ENCODE peak calls at places on chromosomes 3 and 15, in five cellular contexts. N is GM23338, H is fibroblast of lung, A is BE2C, I is mucosa of descending colon. K is an unnamed sample. For H3K36me3, the result is how much of the 10 kb centered on the place peaks cover.

GRCh38 chr15:100759698-100760356 is 119.8 kb upstream of the ALDH1A3 start:
- DNase-seq in N (no peak), H (peak), A (no peak), I (no peak), K (peak)

GRCh38 chr3:43970351-43970750 is 271.3 kb upstream of the TOPAZ1 start:
- DNase-seq in N (no peak), H (no peak), A (no peak), I (no peak), K (no peak)

GRCh38 chr15:89197503-89197971 is 23.8 kb downstream of the RLBP1 start:
- DNase-seq in N (peak), H (no peak), A (peak), I (peak), K (no peak)

GRCh38 chr3:124774305-124774673 is 44.0 kb downstream of the UMPS start:
- DNase-seq in N (peak), H (peak), A (no peak), I (no peak), K (no peak)

GRCh38 chr3:4568831-4569230 is 75.7 kb downstream of the ITPR1 start:
- DNase-seq in N (peak), H (no peak), A (no peak), I (no peak), K (no peak)

GRCh38 chr3:115862099-115862498 is 238.8 kb downstream of the GAP43 start:
- DNase-seq in N (no peak), H (no peak), A (no peak), I (no peak), K (no peak)

GRCh38 chr15:48021336-48022086 is 99.3 kb upstream of the SLC24A5 start:
- DNase-seq in N (no peak), H (peak), A (no peak), I (no peak), K (no peak)

GRCh38 chr15:58070801-58071418 is 5.4 kb upstream of the ALDH1A2 start:
- DNase-seq in N (peak), H (peak), A (peak), I (peak), K (no peak)

GRCh38 chr3:123799544-123800351 is 84.4 kb downstream of the MYLK start:
- DNase-seq in N (no peak), H (peak), A (no peak), I (peak), K (no peak)

GRCh38 chr15:101165905-101166471 is 85.9 kb downstream of the CHSY1 start:
- DNase-seq in N (no peak), H (no peak), A (no peak), I (no peak), K (no peak)

GRCh38 chr3:150238043-150238802 is 169.9 kb upstream of the TSC22D2 start:
- DNase-seq in N (no peak), H (peak), A (no peak), I (no peak), K (no peak)

GRCh38 chr15:92079047-92079446 is 225.5 kb downstream of the SLCO3A1 start:
- DNase-seq in N (peak), H (no peak), A (peak), I (no peak), K (no peak)

GRCh38 chr15:61256231-61256630 is 27.1 kb upstream of the RORA start:
- DNase-seq in N (no peak), H (no peak), A (no peak), I (no peak), K (no peak)

GRCh38 chr3:31532587-31533168 is at the start of gene STT3B:
- DNase-seq in N (peak), H (peak), A (no peak), I (peak), K (no peak)
- TF ChIP-seq CTCF in N (no peak), H (no peak), A (no peak), I (no peak), K (no peak)

GRCh38 chr3:178198329-178198728 is 337.9 kb upstream of the KCNMB2 start:
- DNase-seq in N (no peak), H (peak), A (no peak), I (no peak), K (peak)

GRCh38 chr3:178195824-178196223 is 340.4 kb upstream of the KCNMB2 start:
- DNase-seq in N (no peak), H (peak), A (no peak), I (no peak), K (peak)

GRCh38 chr3:178189854-178190253 is 346.4 kb upstream of the KCNMB2 start:
- DNase-seq in N (peak), H (no peak), A (no peak), I (no peak), K (no peak)

GRCh38 chr3:178193846-178194245 is 342.4 kb upstream of the KCNMB2 start:
- DNase-seq in N (no peak), H (no peak), A (no peak), I (no peak), K (no peak)

GRCh38 chr3:178194547-178194946 is 341.7 kb upstream of the KCNMB2 start:
- DNase-seq in N (no peak), H (peak), A (no peak), I (no peak), K (no peak)
- H3K4me3 ChIP-seq in N (no peak), H (no peak), A (no peak), I (no peak), K (no peak)

DNA sequence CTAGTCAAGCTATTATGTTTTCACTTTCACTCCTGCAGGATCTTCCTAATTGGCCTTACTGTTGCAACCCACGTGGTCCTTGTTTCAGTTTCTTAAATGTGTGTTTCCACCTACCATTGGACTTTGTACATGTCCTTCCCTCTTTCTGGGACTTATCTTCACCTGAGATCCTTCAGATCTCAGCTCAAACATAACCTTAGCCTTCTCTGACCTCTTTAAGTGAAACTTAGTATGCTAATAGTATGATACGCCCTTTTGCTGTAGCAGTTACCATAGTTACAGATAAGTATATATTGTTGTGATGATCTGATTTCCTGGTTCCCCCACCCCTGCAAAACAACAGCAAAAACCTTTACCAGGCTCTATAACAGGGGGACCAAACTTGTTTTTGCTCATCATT is 35.2 kb downstream of the U2SURP start:
- DNase-seq in N (no peak), H (no peak), A (no peak), I (no peak), K (no peak)
- H3K36me3 ChIP-seq in N (half or more), H (under half), A (half or more), I (under half), K (under half)

DNA sequence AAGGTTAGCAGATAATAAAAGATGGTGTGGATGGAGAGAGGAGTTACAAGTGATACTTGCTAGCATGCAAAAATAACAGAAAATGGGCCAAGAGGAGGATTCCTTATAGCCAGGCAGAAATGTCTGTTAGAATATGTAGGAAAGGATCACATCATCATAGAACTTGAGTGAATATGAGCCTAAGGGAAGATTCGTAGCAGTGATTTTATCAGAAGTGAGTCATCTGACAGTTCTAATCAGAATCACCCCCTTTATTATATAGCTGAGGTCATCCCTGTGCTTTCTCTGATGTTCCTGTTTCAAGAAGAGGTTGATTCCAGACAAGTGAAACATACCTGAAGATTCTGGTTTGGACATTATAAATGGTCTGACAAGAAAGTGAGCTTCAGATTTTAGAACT is 22.9 kb downstream of the EXOG start:
- DNase-seq in N (no peak), H (peak), A (no peak), I (no peak), K (peak)
- TF ChIP-seq CTCF in N (no peak), H (no peak), A (no peak), I (no peak), K (no peak)

GRCh38 chr3:11248596-11248995 is 23.6 kb upstream of the ATG7 start:
- DNase-seq in N (no peak), H (peak), A (no peak), I (no peak), K (no peak)

GRCh38 chr3:11254876-11255275 is 17.3 kb upstream of the ATG7 start:
- DNase-seq in N (no peak), H (no peak), A (no peak), I (no peak), K (no peak)

GRCh38 chr3:11250902-11251806 is 21.0 kb upstream of the ATG7 start:
- DNase-seq in N (no peak), H (no peak), A (no peak), I (no peak), K (no peak)

GRCh38 chr3:11247362-11247761 is 24.8 kb upstream of the ATG7 start:
- DNase-seq in N (no peak), H (no peak), A (no peak), I (peak), K (no peak)

DNA sequence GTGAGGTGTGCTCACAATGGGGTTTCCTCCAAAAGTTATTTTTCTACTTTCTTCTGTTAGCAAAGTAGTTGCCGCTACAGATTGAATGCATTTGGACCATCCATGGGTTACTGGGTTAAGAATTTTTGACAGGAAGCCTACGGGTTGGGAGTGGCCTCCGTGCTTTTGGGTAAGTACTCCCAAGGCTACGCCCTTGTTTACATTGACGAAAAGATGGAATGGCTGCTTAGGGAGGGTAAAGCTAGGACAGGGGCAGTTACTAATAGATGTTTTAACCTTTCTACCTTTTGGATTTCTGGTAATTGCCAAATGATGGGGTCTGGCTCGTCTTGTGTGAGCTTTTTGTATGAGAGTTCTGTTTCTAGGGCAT is 20.4 kb upstream of the ATG7 start:
- DNase-seq in N (no peak), H (no peak), A (no peak), I (no peak), K (no peak)
- H3K4me3 ChIP-seq in N (no peak), H (no peak), A (no peak), I (no peak), K (no peak)

GRCh38 chr3:23894166-23895061 is 22.4 kb downstream of the NKIRAS1 start:
- DNase-seq in N (no peak), H (no peak), A (no peak), I (no peak), K (no peak)
- H3K36me3 ChIP-seq in N (under half), H (under half), A (under half), I (under half), K (under half)

DNA sequence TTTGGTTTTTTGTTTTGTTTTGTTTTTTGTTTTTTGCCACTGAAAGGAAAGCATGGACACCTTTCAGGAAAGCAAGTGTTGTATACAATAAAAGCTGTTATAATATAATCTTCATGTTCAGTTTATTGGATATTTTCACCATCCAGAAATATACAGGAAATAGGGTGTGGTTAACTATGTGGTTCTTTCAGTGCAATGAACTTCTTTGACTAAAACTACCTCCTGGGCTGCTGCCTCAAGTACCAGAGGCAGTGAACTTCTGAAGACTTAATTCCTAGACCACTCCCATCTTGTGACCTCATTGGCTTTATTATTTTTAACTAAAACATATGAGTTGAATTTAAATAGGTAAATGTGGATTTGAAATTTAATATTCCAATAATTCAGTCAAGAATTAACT is 27.1 kb upstream of the TBL1XR1 start:
- DNase-seq in N (no peak), H (no peak), A (no peak), I (no peak), K (no peak)
- TF ChIP-seq CTCF in N (no peak), H (no peak), A (no peak), I (no peak), K (no peak)

DNA sequence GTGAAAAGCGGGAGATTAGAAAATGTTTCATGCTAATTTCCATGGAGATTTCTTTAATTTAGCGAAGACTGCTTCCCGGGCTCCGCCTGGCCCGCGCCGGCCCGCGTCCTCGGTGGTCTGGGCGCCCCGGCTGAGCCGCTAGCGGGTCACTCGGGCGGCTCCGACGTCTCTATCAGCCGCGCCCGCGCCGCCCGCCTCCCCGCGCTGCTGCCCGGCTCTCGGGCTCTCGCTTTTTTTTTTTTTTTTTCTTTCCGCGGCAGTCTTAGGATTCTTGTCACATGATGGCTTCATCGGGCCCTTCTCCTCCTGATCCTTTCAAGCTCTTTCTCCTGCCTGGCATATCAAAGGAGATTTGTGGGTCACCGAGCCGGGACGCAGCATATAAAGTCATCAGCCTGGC is 617.3 kb downstream of the NR2F2 start:
- DNase-seq in N (peak), H (peak), A (no peak), I (no peak), K (no peak)
- H3K4me3 ChIP-seq in N (peak), H (no peak), A (no peak), I (no peak), K (no peak)

K was measured in BJ.